ENCODE peak calls at places on chromosome 17, in ten cellular contexts. N, Y, M, P, K, D, Z, A, E and I are unnamed samples.

GRCh38 chr17:30225919-30226553 is 9.5 kb downstream of the SLC6A4 start:
- DNase-seq in N (no peak), Y (no peak), M (no peak), P (no peak), K (no peak), D (no peak), Z (no peak), A (no peak), E (no peak), I (no peak)

GRCh38 chr17:68600123-68600880 is 865 bp downstream of the FAM20A start:
- DNase-seq in N (no peak), Y (peak; percentile 10), M (no peak), P (no peak), K (no peak), D (no peak), Z (no peak), A (peak; percentile 22), E (no peak), I (no peak)

GRCh38 chr17:74059471-74059870 is 144.0 kb upstream of the RPL38 start:
- DNase-seq in N (no peak), Y (no peak), M (no peak), P (no peak), K (peak; percentile 19), D (no peak), Z (no peak), A (no peak), E (no peak), I (no peak)

GRCh38 chr17:28665994-28666393 is 4.0 kb downstream of the SUPT6H start:
- DNase-seq in N (no peak), Y (no peak), M (no peak), P (no peak), K (no peak), D (no peak), Z (no peak), A (no peak), E (no peak), I (no peak)

GRCh38 chr17:42679001-42679491 is 2.3 kb upstream of the PLEKHH3 start:
- DNase-seq in N (peak; percentile 48), Y (peak; percentile 76), M (peak; percentile 41), P (no peak), K (peak; percentile 63), D (no peak), Z (no peak), A (peak; percentile 65), E (no peak), I (peak; percentile 24)

GRCh38 chr17:59848778-59849177 is 44.0 kb downstream of the TUBD1 start:
- DNase-seq in N (peak; percentile 62), Y (peak; percentile 81), M (no peak), P (no peak), K (no peak), D (peak; percentile 38), Z (no peak), A (peak; percentile 82), E (no peak), I (no peak)

GRCh38 chr17:76032073-76032779 is 5.1 kb upstream of the EVPL start:
- DNase-seq in N (no peak), Y (no peak), M (no peak), P (no peak), K (no peak), D (no peak), Z (no peak), A (no peak), E (no peak), I (no peak)

GRCh38 chr17:74746922-74747321 is 1.5 kb upstream of the NHERF1 start:
- DNase-seq in N (peak; percentile 41), Y (no peak), M (no peak), P (no peak), K (no peak), D (no peak), Z (no peak), A (no peak), E (no peak), I (no peak)

GRCh38 chr17:73091770-73092517 is 544 bp downstream of the SLC39A11 start:
- DNase-seq in N (no peak), Y (peak; percentile 35), M (no peak), P (no peak), K (no peak), D (no peak), Z (no peak), A (peak; percentile 12), E (no peak), I (no peak)

GRCh38 chr17:79892457-79893236 is 53.4 kb upstream of the CBX4 start:
- DNase-seq in N (no peak), Y (peak; percentile 87), M (no peak), P (no peak), K (no peak), D (no peak), Z (no peak), A (no peak), E (no peak), I (no peak)

GRCh38 chr17:37110816-37111215 is 162.1 kb downstream of the AATF start:
- DNase-seq in N (no peak), Y (no peak), M (no peak), P (no peak), K (no peak), D (no peak), Z (no peak), A (no peak), E (no peak), I (no peak)

GRCh38 chr17:43219001-43219400 is 7.3 kb downstream of the TMEM106A start:
- DNase-seq in N (peak; percentile 3), Y (no peak), M (no peak), P (no peak), K (no peak), D (no peak), Z (no peak), A (no peak), E (no peak), I (no peak)

GRCh38 chr17:51439395-51440229 is 179.3 kb downstream of the UTP18 start:
- DNase-seq in N (no peak), Y (no peak), M (peak; percentile 32), P (no peak), K (peak; percentile 65), D (no peak), Z (no peak), A (peak; percentile 36), E (no peak), I (no peak)

GRCh38 chr17:70797166-70797565 is 627.8 kb downstream of the KCNJ2 start:
- DNase-seq in N (no peak), Y (no peak), M (no peak), P (no peak), K (no peak), D (no peak), Z (no peak), A (no peak), E (no peak), I (no peak)

GRCh38 chr17:17365476-17366110 is 62.4 kb downstream of the NT5M start:
- DNase-seq in N (no peak), Y (no peak), M (no peak), P (no peak), K (no peak), D (no peak), Z (no peak), A (no peak), E (no peak), I (no peak)

GRCh38 chr17:9107527-9107926 is 86.2 kb downstream of the NTN1 start:
- DNase-seq in N (no peak), Y (no peak), M (no peak), P (no peak), K (no peak), D (no peak), Z (no peak), A (no peak), E (no peak), I (no peak)

GRCh38 chr17:47917581-47917980 is 21.5 kb downstream of the SP2 start:
- DNase-seq in N (no peak), Y (no peak), M (no peak), P (no peak), K (no peak), D (no peak), Z (no peak), A (no peak), E (no peak), I (no peak)

GRCh38 chr17:2990396-2990795 is 73.0 kb downstream of the OR1D5 start:
- DNase-seq in N (no peak), Y (no peak), M (no peak), P (no peak), K (no peak), D (no peak), Z (no peak), A (no peak), E (no peak), I (no peak)

GRCh38 chr17:31067699-31068184 is 27.0 kb upstream of the NF1 start:
- DNase-seq in N (no peak), Y (no peak), M (no peak), P (peak; percentile 26), K (no peak), D (no peak), Z (peak; percentile 89), A (no peak), E (no peak), I (no peak)

GRCh38 chr17:7650509-7651096 is at the start of gene ATP1B2:
- DNase-seq in N (peak; percentile 77), Y (peak; percentile 75), M (peak; percentile 67), P (no peak), K (peak; percentile 73), D (peak; percentile 25), Z (no peak), A (peak; percentile 82), E (no peak), I (peak; percentile 54)

GRCh38 chr17:62611767-62612166 is 15.7 kb upstream of the MRC2 start:
- DNase-seq in N (no peak), Y (no peak), M (no peak), P (no peak), K (no peak), D (no peak), Z (no peak), A (no peak), E (no peak), I (no peak)

GRCh38 chr17:4938670-4939553 is 934 bp downstream of the SLC25A11 start:
- DNase-seq in N (no peak), Y (no peak), M (no peak), P (no peak), K (no peak), D (no peak), Z (no peak), A (no peak), E (no peak), I (no peak)

GRCh38 chr17:19905514-19905913 is 37.8 kb upstream of the ULK2 start:
- DNase-seq in N (no peak), Y (no peak), M (no peak), P (no peak), K (peak; percentile 51), D (no peak), Z (no peak), A (no peak), E (no peak), I (no peak)

GRCh38 chr17:17435323-17435722 is 41.5 kb upstream of the MED9 start:
- DNase-seq in N (no peak), Y (no peak), M (no peak), P (peak; percentile 78), K (no peak), D (no peak), Z (no peak), A (no peak), E (no peak), I (no peak)

GRCh38 chr17:1882836-1883235 is 53.0 kb downstream of the RPA1 start:
- DNase-seq in N (peak; percentile 50), Y (no peak), M (no peak), P (no peak), K (peak; percentile 30), D (no peak), Z (no peak), A (peak; percentile 40), E (no peak), I (peak; percentile 16)

GRCh38 chr17:81682565-81683207 is 911 bp downstream of the ARL16 start:
- DNase-seq in N (no peak), Y (no peak), M (no peak), P (no peak), K (no peak), D (no peak), Z (no peak), A (no peak), E (no peak), I (no peak)

GRCh38 chr17:39823407-39824054 is 40.6 kb downstream of the IKZF3 start:
- DNase-seq in N (no peak), Y (no peak), M (no peak), P (no peak), K (no peak), D (no peak), Z (no peak), A (peak; percentile 48), E (no peak), I (no peak)

GRCh38 chr17:31389673-31390381 is 1.6 kb upstream of the RAB11FIP4 start:
- DNase-seq in N (no peak), Y (no peak), M (no peak), P (no peak), K (no peak), D (no peak), Z (no peak), A (no peak), E (no peak), I (no peak)